ENCODE peak calls at places on chromosomes 12 and 14, in eight cellular contexts. K is activated CD4-positive, alpha-beta T cell treated with anti-CD3 and anti-CD28 coated beads, Interleukin-2, amount 50 U/mL, for 4 hours; M is AG10803; O is NCI-H1436 treated with DMSO at 0.1 percent for 48 hours; W is neural progenitor cell; H is T-helper 1 cell; S is ELR; P is Daoy. X is an unnamed sample.

GRCh38 chr12:6824962-6825381 is 3.2 kb upstream of the P3H3 start:
- DNase-seq in H (no peak), K (no peak), S (peak), P (peak), W (no peak), M (peak), O (no peak), X (no peak)

GRCh38 chr12:95396849-95397498 is 77.0 kb upstream of the METAP2 start:
- DNase-seq in M (peak), P (peak), K (no peak), O (no peak), W (no peak), H (no peak), S (peak), X (no peak)

GRCh38 chr12:69500631-69501030 is 30.4 kb downstream of the FRS2 start:
- DNase-seq in H (no peak), W (no peak), O (no peak), S (peak), M (peak), K (no peak), P (no peak), X (no peak)

GRCh38 chr14:61586539-61587396 is 108.5 kb upstream of the HIF1A start:
- DNase-seq in M (peak), W (no peak), H (no peak), O (no peak), K (no peak), S (peak), P (no peak), X (no peak)

GRCh38 chr12:8947737-8948136 is 1.7 kb downstream of the M6PR start:
- DNase-seq in S (peak), M (no peak), O (no peak), H (no peak), K (no peak), W (no peak), P (no peak), X (no peak)

GRCh38 chr14:32453857-32454810 is 125.0 kb downstream of the AKAP6 start:
- DNase-seq in K (no peak), W (no peak), P (no peak), H (no peak), O (no peak), S (no peak), M (peak), X (no peak)

GRCh38 chr14:89624500-89625156 is 207.6 kb upstream of the FOXN3 start:
- DNase-seq in K (no peak), H (no peak), M (no peak), S (no peak), P (no peak), W (no peak), O (no peak), X (no peak)

GRCh38 chr14:100872241-100872640 is 31.3 kb downstream of the RTL1 start:
- DNase-seq in K (no peak), H (no peak), P (no peak), S (peak), O (no peak), W (no peak), M (peak), X (no peak)